ENCODE peak calls at places on chromosomes 2 and 18, in five cellular contexts. U is WTC11, A is bronchial epithelial cell, F is HFFc6, X is astrocyte of the cerebellum. L is an unnamed sample.

GRCh38 chr2:104028066-104028465 is 825.8 kb upstream of the POU3F3 start:
- DNase-seq in F (no peak), X (peak; percentile 31), A (no peak), U (no peak), L (no peak)

GRCh38 chr2:172745636-172746035 is 10.0 kb downstream of the RAPGEF4 start:
- DNase-seq in A (peak; percentile 28), X (no peak), F (no peak), U (no peak), L (no peak)

GRCh38 chr2:51812138-51812866 is 780.4 kb upstream of the NRXN1 start:
- DNase-seq in U (no peak), X (peak; percentile 9), F (peak; percentile 25), A (peak; percentile 84), L (no peak)

GRCh38 chr18:79664525-79665125 is 15.0 kb upstream of the CTDP1 start:
- DNase-seq in U (no peak), X (no peak), A (peak; percentile 96), F (peak; percentile 84), L (peak; percentile 61)

GRCh38 chr2:61793389-61793836 is 60.4 kb downstream of the FAM161A start:
- DNase-seq in X (peak; percentile 13), F (peak; percentile 53), A (peak; percentile 55), U (peak; percentile 89), L (peak; percentile 12)

GRCh38 chr18:46407471-46408166 is 249.4 kb downstream of the LOXHD1 start:
- DNase-seq in F (peak; percentile 11), A (peak; percentile 58), X (peak; percentile 19), U (no peak), L (no peak)

GRCh38 chr2:117407746-117408145 is 406.7 kb upstream of the DDX18 start:
- DNase-seq in U (no peak), F (no peak), A (no peak), X (no peak), L (no peak)

GRCh38 chr2:181915096-181915495 is 23.6 kb downstream of the ITPRID2 start:
- DNase-seq in U (no peak), F (no peak), A (no peak), X (no peak), L (no peak)

GRCh38 chr2:84494070-84494469 is 22.2 kb upstream of the DNAH6 start:
- DNase-seq in A (peak; percentile 76), F (peak; percentile 53), X (no peak), U (no peak), L (no peak)

GRCh38 chr2:25228848-25229674 is 60.7 kb upstream of the POMC start:
- DNase-seq in F (peak; percentile 58), X (peak; percentile 37), A (peak; percentile 67), U (peak; percentile 87), L (no peak)

GRCh38 chr2:70716131-70716766 is 51.8 kb downstream of the ADD2 start:
- DNase-seq in U (no peak), X (no peak), F (no peak), A (no peak), L (no peak)

GRCh38 chr18:29501952-29502351 is 1325.0 kb upstream of the CDH2 start:
- DNase-seq in U (no peak), F (peak; percentile 72), A (peak; percentile 96), X (peak; percentile 27), L (peak; percentile 25)
- TF ChIP-seq CTCF in U (no peak), F (no peak), A (no peak), X (no peak), L (no peak)

GRCh38 chr2:109135572-109136185 is 6.7 kb downstream of the SH3RF3 start:
- DNase-seq in A (no peak), F (no peak), X (peak; percentile 82), U (no peak), L (no peak)

GRCh38 chr2:109136542-109136941 is 7.5 kb downstream of the SH3RF3 start:
- DNase-seq in F (no peak), U (no peak), A (no peak), X (no peak), L (no peak)

GRCh38 chr2:109139002-109139401 is 10.0 kb downstream of the SH3RF3 start:
- DNase-seq in A (no peak), X (no peak), F (no peak), U (no peak), L (no peak)

GRCh38 chr2:109138449-109138848 is 9.4 kb downstream of the SH3RF3 start:
- DNase-seq in U (no peak), X (no peak), A (no peak), F (no peak), L (no peak)

GRCh38 chr2:109137616-109138015 is 8.6 kb downstream of the SH3RF3 start:
- DNase-seq in U (no peak), X (no peak), A (no peak), F (no peak), L (no peak)
- TF ChIP-seq CTCF in U (no peak), X (no peak), A (no peak), F (no peak), L (no peak)

GRCh38 chr2:18219676-18220075 is 340.8 kb downstream of the RDH14 start:
- DNase-seq in A (peak; percentile 17), U (no peak), X (no peak), F (peak; percentile 5), L (no peak)
- TF ChIP-seq CTCF in A (peak; percentile 10), U (no peak), X (peak; percentile 29), F (peak; percentile 63), L (no peak)

GRCh38 chr18:43590182-43590903 is 313.1 kb upstream of the SYT4 start:
- DNase-seq in A (peak; percentile 18), F (no peak), X (no peak), U (no peak), L (no peak)

GRCh38 chr18:43601432-43601831 is 324.1 kb upstream of the SYT4 start:
- DNase-seq in F (no peak), A (no peak), X (no peak), U (no peak), L (no peak)

GRCh38 chr18:43592268-43592667 is 315.0 kb upstream of the SYT4 start:
- DNase-seq in X (no peak), F (no peak), A (no peak), U (no peak), L (no peak)

GRCh38 chr18:43596106-43596712 is 318.9 kb upstream of the SYT4 start:
- DNase-seq in A (peak; percentile 52), X (peak; percentile 12), U (no peak), F (peak; percentile 18), L (no peak)
- TF ChIP-seq CTCF in A (peak; percentile 33), X (peak; percentile 57), U (no peak), F (peak; percentile 75), L (peak; percentile 53)

GRCh38 chr2:134782792-134783191 is 55.6 kb upstream of the ACMSD start:
- DNase-seq in X (peak; percentile 12), U (no peak), A (peak; percentile 55), F (peak; percentile 28), L (peak; percentile 49)
- TF ChIP-seq CTCF in X (no peak), U (peak; percentile 43), A (peak; percentile 39), F (peak; percentile 78), L (peak; percentile 67)